ENCODE peak calls at places on chromosomes 5 and 9, in four cellular contexts. One of them, this sample, is unnamed.

GRCh38 chr5:142783601-142784291 is 13.6 kb downstream of the ARHGAP26 start:
- DNase-seq in psoas muscle: peak; percentile 32
- DNase-seq in keratinocyte: no peak
- DNase-seq in endothelial cell of umbilical vein: no peak
- DNase-seq in this sample: no peak

GRCh38 chr9:135609366-135609955 is 29.9 kb downstream of the GLT6D1 start:
- DNase-seq in psoas muscle: no peak
- DNase-seq in endothelial cell of umbilical vein: no peak
- DNase-seq in keratinocyte: no peak
- DNase-seq in this sample: no peak

GRCh38 chr5:67774796-67775195 is 440.8 kb upstream of the PIK3R1 start:
- DNase-seq in keratinocyte: no peak
- DNase-seq in endothelial cell of umbilical vein: no peak
- DNase-seq in psoas muscle: no peak
- DNase-seq in this sample: no peak

GRCh38 chr9:108687360-108687981 is 168.3 kb downstream of the ACTL7B start:
- DNase-seq in keratinocyte: peak; percentile 62
- DNase-seq in psoas muscle: no peak
- DNase-seq in endothelial cell of umbilical vein: no peak
- DNase-seq in this sample: no peak

GRCh38 chr9:80410106-80410505 is 838.3 kb downstream of the TLE4 start:
- DNase-seq in keratinocyte: no peak
- DNase-seq in endothelial cell of umbilical vein: no peak
- DNase-seq in psoas muscle: no peak
- DNase-seq in this sample: no peak

GRCh38 chr5:175735701-175736100 is 77.8 kb downstream of the HRH2 start:
- DNase-seq in psoas muscle: no peak
- DNase-seq in endothelial cell of umbilical vein: no peak
- DNase-seq in keratinocyte: no peak
- DNase-seq in this sample: no peak

GRCh38 chr9:32525506-32525905 is 490 bp downstream of the RIGI start:
- DNase-seq in keratinocyte: no peak
- DNase-seq in psoas muscle: no peak
- DNase-seq in endothelial cell of umbilical vein: no peak
- DNase-seq in this sample: no peak

GRCh38 chr5:93582677-93583524 is at the start of gene NR2F1:
- DNase-seq in psoas muscle: peak; percentile 55
- DNase-seq in endothelial cell of umbilical vein: peak; percentile 99
- DNase-seq in keratinocyte: no peak
- DNase-seq in this sample: no peak

GRCh38 chr5:123209163-123210013 is 120.3 kb downstream of the PRDM6 start:
- DNase-seq in endothelial cell of umbilical vein: peak; percentile 59
- DNase-seq in psoas muscle: no peak
- DNase-seq in keratinocyte: peak; percentile 35
- DNase-seq in this sample: no peak

GRCh38 chr9:36399980-36400331 is at the start of gene RNF38:
- DNase-seq in psoas muscle: no peak
- DNase-seq in keratinocyte: no peak
- DNase-seq in endothelial cell of umbilical vein: no peak
- DNase-seq in this sample: no peak

GRCh38 chr5:15993334-15993733 is 186.3 kb downstream of the MARCHF11 start:
- DNase-seq in endothelial cell of umbilical vein: peak; percentile 62
- DNase-seq in keratinocyte: peak; percentile 26
- DNase-seq in psoas muscle: no peak
- DNase-seq in this sample: no peak

GRCh38 chr5:10654566-10654965 is 90.7 kb downstream of the ANKRD33B start:
- DNase-seq in endothelial cell of umbilical vein: no peak
- DNase-seq in psoas muscle: no peak
- DNase-seq in keratinocyte: no peak
- DNase-seq in this sample: peak; percentile 18

GRCh38 chr5:149028984-149029383 is 33.9 kb downstream of the SH3TC2 start:
- DNase-seq in keratinocyte: no peak
- DNase-seq in endothelial cell of umbilical vein: peak; percentile 13
- DNase-seq in psoas muscle: no peak
- DNase-seq in this sample: no peak

GRCh38 chr5:392431-392988 is 50.5 kb upstream of the EXOC3 start:
- DNase-seq in endothelial cell of umbilical vein: peak; percentile 30
- DNase-seq in psoas muscle: no peak
- DNase-seq in keratinocyte: no peak
- DNase-seq in this sample: no peak

GRCh38 chr5:102958481-102959011 is 161.4 kb downstream of the GIN1 start:
- DNase-seq in endothelial cell of umbilical vein: peak; percentile 73
- DNase-seq in keratinocyte: no peak
- DNase-seq in psoas muscle: no peak
- DNase-seq in this sample: no peak

GRCh38 chr9:123796073-123796472 is 133.9 kb downstream of the DENND1A start:
- DNase-seq in psoas muscle: no peak
- DNase-seq in keratinocyte: no peak
- DNase-seq in endothelial cell of umbilical vein: no peak
- DNase-seq in this sample: no peak

GRCh38 chr5:92885950-92886349 is 695.1 kb downstream of the NR2F1-AS1 start:
- DNase-seq in psoas muscle: no peak
- DNase-seq in endothelial cell of umbilical vein: no peak
- DNase-seq in keratinocyte: no peak
- DNase-seq in this sample: no peak

GRCh38 chr9:105064248-105065118 is 136.5 kb upstream of the ABCA1 start:
- DNase-seq in keratinocyte: peak; percentile 93
- DNase-seq in psoas muscle: peak; percentile 91
- DNase-seq in endothelial cell of umbilical vein: peak; percentile 67
- DNase-seq in this sample: peak; percentile 90

GRCh38 chr9:34610434-34611206 is 1.3 kb downstream of the RPP25L start:
- DNase-seq in keratinocyte: no peak
- DNase-seq in psoas muscle: no peak
- DNase-seq in endothelial cell of umbilical vein: no peak
- DNase-seq in this sample: no peak

GRCh38 chr9:106284300-106284699 is 578.7 kb upstream of the ZNF462 start:
- DNase-seq in psoas muscle: no peak
- DNase-seq in keratinocyte: no peak
- DNase-seq in endothelial cell of umbilical vein: no peak
- DNase-seq in this sample: no peak

GRCh38 chr9:3500044-3500443 is 25.8 kb downstream of the RFX3 start:
- DNase-seq in keratinocyte: no peak
- DNase-seq in endothelial cell of umbilical vein: no peak
- DNase-seq in psoas muscle: no peak
- DNase-seq in this sample: no peak
- H3K4me3 ChIP-seq in keratinocyte: no peak overlapping the region
- H3K4me3 ChIP-seq in endothelial cell of umbilical vein: no peak overlapping the region
- H3K4me3 ChIP-seq in psoas muscle: peak overlapping the region; percentile 41
- H3K4me3 ChIP-seq in this sample: no peak overlapping the region

GRCh38 chr5:151127926-151128325 is 29.7 kb downstream of the ANXA6 start:
- DNase-seq in endothelial cell of umbilical vein: no peak
- DNase-seq in keratinocyte: no peak
- DNase-seq in psoas muscle: no peak
- DNase-seq in this sample: no peak
- H3K4me1 ChIP-seq in endothelial cell of umbilical vein: no peaks in the 10 kb centered on the region
- H3K4me1 ChIP-seq in keratinocyte: no peaks in the 10 kb centered on the region
- H3K4me1 ChIP-seq in psoas muscle: peaks cover 24% of the 10 kb centered on the region
- H3K4me1 ChIP-seq in this sample: no peaks in the 10 kb centered on the region

DNA sequence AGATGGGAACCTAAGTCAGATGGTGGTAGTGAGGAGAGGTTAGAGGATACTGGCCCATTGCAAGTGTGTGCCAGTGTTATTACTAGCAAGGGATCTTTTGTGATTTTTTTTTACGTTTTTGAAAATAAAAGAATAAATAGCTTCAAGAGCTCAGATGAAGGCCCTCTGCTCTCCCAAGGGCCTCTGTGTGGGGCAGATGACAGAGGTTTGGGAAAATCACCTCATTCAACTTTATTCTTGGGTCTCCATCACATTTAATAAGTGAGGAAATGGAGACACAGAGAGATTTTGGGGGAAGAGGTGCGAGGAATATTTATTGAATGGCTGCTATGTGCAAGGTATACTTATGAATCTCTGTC is 10.1 kb upstream of the TRAF1 start:
- DNase-seq in keratinocyte: no peak
- DNase-seq in psoas muscle: no peak
- DNase-seq in endothelial cell of umbilical vein: no peak
- DNase-seq in this sample: no peak
- TF ChIP-seq CTCF in keratinocyte: no peak
- TF ChIP-seq CTCF in psoas muscle: no peak
- TF ChIP-seq CTCF in endothelial cell of umbilical vein: no peak
- TF ChIP-seq CTCF in this sample: no peak

DNA sequence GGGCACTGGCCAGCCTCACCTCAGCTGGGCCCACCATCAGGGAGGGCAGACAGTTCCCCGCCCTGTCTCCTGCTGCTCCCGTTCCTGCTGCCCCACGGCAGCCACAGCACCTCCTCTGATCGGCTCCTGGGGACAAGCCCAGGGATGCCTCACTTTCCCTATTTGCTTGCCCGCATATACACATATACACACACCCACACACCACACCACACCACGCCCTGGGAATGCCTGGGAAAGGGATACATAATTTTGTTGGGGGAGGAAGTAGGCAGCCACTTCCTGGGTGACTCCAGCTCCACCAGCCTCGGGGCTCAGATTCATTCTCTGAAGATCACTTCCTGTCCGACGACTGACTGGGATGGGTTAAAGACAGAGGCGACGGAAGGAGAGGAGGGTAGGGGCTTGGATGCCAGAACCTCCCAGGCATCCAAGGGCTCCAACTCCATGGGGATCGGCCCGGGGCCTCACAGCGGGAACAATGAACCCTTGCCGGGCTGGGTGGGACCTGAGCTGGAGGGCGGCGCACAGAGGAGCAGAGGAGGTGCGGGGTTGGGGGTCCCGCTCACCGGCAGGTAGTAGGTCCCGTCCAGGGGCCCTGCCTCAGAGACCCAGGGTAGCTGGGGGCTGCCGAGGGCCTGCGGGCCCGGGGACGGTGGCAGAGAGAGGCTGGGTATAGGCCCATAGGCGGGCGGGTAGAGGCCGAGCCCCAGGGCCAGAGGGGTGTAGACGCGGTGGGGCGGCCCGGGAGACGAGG is 2.0 kb upstream of the MZB1 start:
- DNase-seq in psoas muscle: no peak
- DNase-seq in endothelial cell of umbilical vein: no peak
- DNase-seq in keratinocyte: peak; percentile 98
- DNase-seq in this sample: no peak
- H3K4me3 ChIP-seq in psoas muscle: peak overlapping the region; percentile 93
- H3K4me3 ChIP-seq in endothelial cell of umbilical vein: no peak overlapping the region
- H3K4me3 ChIP-seq in keratinocyte: peak overlapping the region; percentile 92
- H3K4me3 ChIP-seq in this sample: peak overlapping the region; percentile 65

DNA sequence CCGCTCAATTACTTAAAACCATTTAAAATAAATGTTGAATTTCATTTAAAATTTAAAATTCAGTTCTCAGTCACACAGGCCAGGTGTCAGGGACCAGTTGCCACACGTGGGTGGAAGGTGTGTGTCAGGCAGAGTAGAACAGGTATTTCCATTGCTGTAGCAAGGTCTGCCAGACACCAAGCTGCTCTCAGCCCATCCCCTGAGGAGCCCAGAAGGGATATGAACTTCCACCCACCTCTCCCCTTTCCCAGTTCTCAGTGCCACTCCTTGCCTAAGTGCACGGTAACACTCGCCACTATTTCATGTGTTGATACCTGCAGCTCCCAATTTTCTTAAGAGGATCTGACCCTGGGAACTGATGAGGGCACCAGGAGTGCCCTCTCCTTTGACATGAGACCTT is 12.7 kb downstream of the SYK start:
- DNase-seq in keratinocyte: no peak
- DNase-seq in endothelial cell of umbilical vein: no peak
- DNase-seq in psoas muscle: no peak
- DNase-seq in this sample: no peak
- H3K4me1 ChIP-seq in keratinocyte: no peaks in the 10 kb centered on the region
- H3K4me1 ChIP-seq in endothelial cell of umbilical vein: no peaks in the 10 kb centered on the region
- H3K4me1 ChIP-seq in psoas muscle: no peaks in the 10 kb centered on the region
- H3K4me1 ChIP-seq in this sample: no peaks in the 10 kb centered on the region

This sample was measured in ascending aorta.